ENCODE peak calls at places on chromosomes 2 and 18, in eight cellular contexts. V is activated CD8-positive, alpha-beta memory T cell treated with anti-CD3 and anti-CD28 coated beads for 1 hour; J is cardiac fibroblast; Y is KBM-7; N is fibroblast of lung; F is T follicular helper cell; U is NCI-H1436; C is AG10803. Q is an unnamed sample.

GRCh38 chr2:15041429-15041837 is 408.9 kb downstream of the LRATD1 start:
- DNase-seq in V (no peak), J (no peak), Y (no peak), N (peak; percentile 25), F (no peak), U (no peak), C (no peak), Q (no peak)

GRCh38 chr2:134527398-134527797 is 191.4 kb downstream of the TMEM163 start:
- DNase-seq in V (no peak), J (no peak), Y (no peak), N (peak; percentile 6), F (no peak), U (no peak), C (peak; percentile 3), Q (no peak)

GRCh38 chr18:79664525-79665125 is 15.0 kb upstream of the CTDP1 start:
- DNase-seq in V (no peak), J (peak; percentile 38), Y (no peak), N (peak; percentile 72), F (no peak), U (no peak), C (peak; percentile 62), Q (peak; percentile 64)

GRCh38 chr18:26854292-26854881 is 11.1 kb downstream of the AQP4 start:
- DNase-seq in V (no peak), J (no peak), Y (no peak), N (no peak), F (no peak), U (no peak), C (no peak), Q (no peak)

GRCh38 chr2:130351495-130352125 is 4.2 kb upstream of the PTPN18 start:
- DNase-seq in V (no peak), J (no peak), Y (no peak), N (no peak), F (no peak), U (no peak), C (no peak), Q (no peak)

GRCh38 chr2:43133708-43134570 is 92.5 kb downstream of the ZFP36L2 start:
- DNase-seq in V (peak; percentile 68), J (no peak), Y (peak; percentile 94), N (no peak), F (peak; percentile 79), U (no peak), C (no peak), Q (no peak)

GRCh38 chr2:241739651-241740050 is 5.2 kb downstream of the D2HGDH start:
- DNase-seq in V (no peak), J (peak; percentile 9), Y (no peak), N (peak; percentile 55), F (no peak), U (no peak), C (peak; percentile 17), Q (no peak)

GRCh38 chr18:62979172-62979571 is 263.8 kb downstream of the PHLPP1 start:
- DNase-seq in V (no peak), J (peak; percentile 76), Y (peak; percentile 35), N (peak; percentile 87), F (no peak), U (no peak), C (peak; percentile 85), Q (no peak)

GRCh38 chr2:888211-888801 is 62.3 kb upstream of the SNTG2 start:
- DNase-seq in V (no peak), J (no peak), Y (no peak), N (no peak), F (no peak), U (no peak), C (peak; percentile 5), Q (no peak)

GRCh38 chr2:20619624-20620024 is 31.3 kb downstream of the HS1BP3 start:
- DNase-seq in V (no peak), J (no peak), Y (no peak), N (peak; percentile 29), F (no peak), U (no peak), C (no peak), Q (no peak)

GRCh38 chr2:124993809-124994208 is 968.7 kb downstream of the CNTNAP5 start:
- DNase-seq in V (no peak), J (no peak), Y (no peak), N (peak; percentile 2), F (no peak), U (no peak), C (no peak), Q (no peak)

GRCh38 chr2:134727385-134727784 is 8.6 kb upstream of the TMEM163 start:
- DNase-seq in V (no peak), J (peak; percentile 85), Y (no peak), N (peak; percentile 78), F (no peak), U (no peak), C (no peak), Q (no peak)

GRCh38 chr2:10054976-10055375 is 11.6 kb downstream of the KLF11 start:
- DNase-seq in V (no peak), J (no peak), Y (no peak), N (no peak), F (no peak), U (no peak), C (no peak), Q (no peak)